ENCODE peak calls at places on chromosomes 2 and 18, in seven cellular contexts. M is ovary, N is right lobe of liver, B is lower lobe of right lung, F is heart left ventricle, C is PC-3, R is adrenal gland. J is an unnamed sample.

GRCh38 chr2:171159326-171160118 is 1.2 kb downstream of the TLK1 start:
- DNase-seq in M (peak; percentile 58), N (peak; percentile 37), B (peak; percentile 51), F (peak; percentile 48), C (peak; percentile 56), R (peak; percentile 53), J (peak; percentile 63)

GRCh38 chr2:70948350-70949003 is 12.8 kb downstream of the ATP6V1B1 start:
- DNase-seq in M (peak; percentile 82), N (peak; percentile 82), B (peak; percentile 82), F (peak; percentile 74), C (peak; percentile 85), R (peak; percentile 72), J (peak; percentile 85)

GRCh38 chr18:78979682-78980278 is at the start of gene SALL3:
- DNase-seq in M (no peak), N (no peak), B (no peak), F (no peak), C (no peak), R (no peak), J (no peak)

GRCh38 chr2:204645018-204645775 is 99.9 kb downstream of the PARD3B start:
- DNase-seq in M (no peak), N (no peak), B (no peak), F (no peak), C (peak; percentile 85), R (no peak), J (no peak)

GRCh38 chr2:42117923-42118758 is 51.0 kb upstream of the EML4 start:
- DNase-seq in M (no peak), N (no peak), B (no peak), F (no peak), C (peak; percentile 95), R (peak; percentile 73), J (no peak)

GRCh38 chr18:49189772-49190171 is 239.0 kb upstream of the SMAD7 start:
- DNase-seq in M (no peak), N (no peak), B (no peak), F (no peak), C (no peak), R (no peak), J (no peak)

GRCh38 chr18:56709463-56709862 is 58.3 kb downstream of the WDR7 start:
- DNase-seq in M (no peak), N (no peak), B (no peak), F (no peak), C (peak; percentile 87), R (no peak), J (no peak)

GRCh38 chr18:55546873-55547704 is 40.9 kb downstream of the TCF4 start:
- DNase-seq in M (peak; percentile 46), N (no peak), B (no peak), F (peak; percentile 45), C (no peak), R (no peak), J (no peak)

GRCh38 chr2:203718087-203718486 is 11.6 kb downstream of the CD28 start:
- DNase-seq in M (no peak), N (no peak), B (no peak), F (no peak), C (no peak), R (peak; percentile 19), J (no peak)

GRCh38 chr2:205139822-205140612 is 542.3 kb upstream of the NRP2 start:
- DNase-seq in M (peak; percentile 25), N (peak; percentile 16), B (peak; percentile 59), F (peak; percentile 30), C (no peak), R (peak; percentile 19), J (no peak)

GRCh38 chr18:25062720-25063119 is 289.2 kb downstream of the ZNF521 start:
- DNase-seq in M (no peak), N (no peak), B (no peak), F (no peak), C (peak; percentile 7), R (no peak), J (no peak)

GRCh38 chr2:3635171-3636008 is 22.6 kb upstream of the ALLC start:
- DNase-seq in M (peak; percentile 22), N (no peak), B (no peak), F (peak; percentile 19), C (peak; percentile 9), R (no peak), J (peak; percentile 46)

GRCh38 chr2:21367421-21367820 is 243.7 kb downstream of the TDRD15 start:
- DNase-seq in M (no peak), N (no peak), B (no peak), F (no peak), C (peak; percentile 19), R (no peak), J (no peak)

GRCh38 chr18:55641501-55641900 is 53.5 kb upstream of the TCF4 start:
- DNase-seq in M (no peak), N (no peak), B (no peak), F (no peak), C (no peak), R (no peak), J (no peak)

GRCh38 chr2:43343573-43344304 is 117.3 kb upstream of the ZFP36L2 start:
- DNase-seq in M (peak; percentile 92), N (peak; percentile 54), B (no peak), F (peak; percentile 84), C (no peak), R (peak; percentile 78), J (peak; percentile 86)

GRCh38 chr2:172465417-172466334 is 38.3 kb downstream of the ITGA6 start:
- DNase-seq in M (peak; percentile 85), N (peak; percentile 53), B (peak; percentile 54), F (peak; percentile 54), C (peak; percentile 95), R (peak; percentile 66), J (peak; percentile 67)

GRCh38 chr18:58196164-58196563 is 152.1 kb downstream of the NEDD4L start:
- DNase-seq in M (no peak), N (no peak), B (no peak), F (no peak), C (peak; percentile 75), R (no peak), J (no peak)

GRCh38 chr2:96262306-96262705 is 3.5 kb downstream of the TMEM127 start:
- DNase-seq in M (no peak), N (no peak), B (no peak), F (no peak), C (no peak), R (no peak), J (no peak)

GRCh38 chr2:27545348-27546141 is 37.3 kb upstream of the ZNF512 start:
- DNase-seq in M (no peak), N (no peak), B (no peak), F (no peak), C (peak; percentile 54), R (no peak), J (no peak)

GRCh38 chr2:191626497-191627151 is 51.3 kb upstream of the NABP1 start:
- DNase-seq in M (no peak), N (no peak), B (no peak), F (no peak), C (peak; percentile 78), R (no peak), J (no peak)

GRCh38 chr18:34794346-34794745 is 84.2 kb downstream of the DTNA start:
- DNase-seq in M (no peak), N (no peak), B (no peak), F (no peak), C (no peak), R (no peak), J (no peak)

GRCh38 chr2:165794520-165794882 is 454 bp upstream of the GALNT3 start:
- DNase-seq in M (peak; percentile 18), N (peak; percentile 28), B (peak; percentile 63), F (peak; percentile 38), C (peak; percentile 82), R (no peak), J (peak; percentile 51)

GRCh38 chr2:153870308-153870707 is 1.4 kb upstream of the GALNT13 start:
- DNase-seq in M (no peak), N (no peak), B (no peak), F (no peak), C (no peak), R (no peak), J (no peak)

GRCh38 chr2:44722002-44722625 is 219.4 kb upstream of the SIX3 start:
- DNase-seq in M (no peak), N (no peak), B (no peak), F (no peak), C (no peak), R (no peak), J (no peak)

GRCh38 chr18:22962004-22962403 is 28.9 kb downstream of the RBBP8 start:
- DNase-seq in M (no peak), N (no peak), B (no peak), F (no peak), C (no peak), R (no peak), J (no peak)

GRCh38 chr2:119225084-119225864 is 1.6 kb downstream of the STEAP3 start:
- DNase-seq in M (no peak), N (peak; percentile 30), B (no peak), F (no peak), C (peak; percentile 23), R (no peak), J (no peak)

GRCh38 chr2:157971702-157972101 is 95.6 kb upstream of the ACVR1 start:
- DNase-seq in M (no peak), N (no peak), B (no peak), F (no peak), C (peak; percentile 64), R (no peak), J (no peak)
- H3K27ac ChIP-seq in M (no peak overlapping the region), N (no peak overlapping the region), B (no peak overlapping the region), F (no peak overlapping the region), C (peak overlapping the region; percentile 55), R (no peak overlapping the region), J (no peak overlapping the region)

GRCh38 chr2:108403494-108403893 is 25.7 kb downstream of the SULT1C4 start:
- DNase-seq in M (no peak), N (no peak), B (no peak), F (no peak), C (no peak), R (no peak), J (no peak)

GRCh38 chr2:108404784-108405397 is 27.1 kb downstream of the SULT1C4 start:
- DNase-seq in M (no peak), N (no peak), B (no peak), F (no peak), C (no peak), R (no peak), J (no peak)

GRCh38 chr2:108412995-108413726 is 35.4 kb downstream of the SULT1C4 start:
- DNase-seq in M (no peak), N (no peak), B (no peak), F (no peak), C (peak; percentile 98), R (no peak), J (no peak)

GRCh38 chr2:108409768-108410167 is 32.0 kb downstream of the SULT1C4 start:
- DNase-seq in M (no peak), N (no peak), B (no peak), F (no peak), C (no peak), R (no peak), J (no peak)

GRCh38 chr2:108407864-108408729 is 30.3 kb downstream of the SULT1C4 start:
- DNase-seq in M (no peak), N (no peak), B (no peak), F (no peak), C (no peak), R (no peak), J (no peak)
- H3K9me3 ChIP-seq in M (no peaks in the 10 kb centered on the region), N (no peaks in the 10 kb centered on the region), B (peaks cover 13% of the 10 kb centered on the region), F (peaks cover 15% of the 10 kb centered on the region), C (peaks cover 8% of the 10 kb centered on the region), R (no peaks in the 10 kb centered on the region), J (peaks cover 4% of the 10 kb centered on the region)

GRCh38 chr2:132656213-132656612 is 13.8 kb downstream of the LYPD1 start:
- DNase-seq in M (no peak), N (no peak), B (no peak), F (no peak), C (no peak), R (no peak), J (no peak)
- H3K27ac ChIP-seq in M (no peak overlapping the region), N (no peak overlapping the region), B (no peak overlapping the region), F (no peak overlapping the region), C (no peak overlapping the region), R (no peak overlapping the region), J (no peak overlapping the region)

GRCh38 chr2:69729266-69729665 is 12.7 kb upstream of the ANXA4 start:
- DNase-seq in M (no peak), N (no peak), B (no peak), F (no peak), C (no peak), R (no peak), J (no peak)
- H3K9me3 ChIP-seq in M (no peaks in the 10 kb centered on the region), N (no peaks in the 10 kb centered on the region), B (no peaks in the 10 kb centered on the region), F (no peaks in the 10 kb centered on the region), C (no peaks in the 10 kb centered on the region), R (no peaks in the 10 kb centered on the region), J (no peaks in the 10 kb centered on the region)

J was measured in aorta.